ENCODE peak calls at places on chromosomes 11 and 22, in ten cellular contexts. T, P, Q, W, V, S, I, C, M and J are unnamed samples.

GRCh38 chr11:890794-891600 is 19.6 kb downstream of the CHID1 start:
- DNase-seq in T (no peak), C (no peak), P (no peak), I (no peak), S (no peak), W (no peak), M (no peak), V (no peak), Q (no peak), J (no peak)

GRCh38 chr22:42912049-42912448 is 55.0 kb upstream of the ARFGAP3 start:
- DNase-seq in P (peak), W (no peak), I (no peak), V (no peak), M (no peak), T (no peak), S (no peak), Q (no peak), C (no peak), J (no peak)

GRCh38 chr11:100810146-100810545 is 123.1 kb downstream of the ARHGAP42 start:
- DNase-seq in W (no peak), Q (no peak), S (no peak), I (peak), M (no peak), T (peak), C (no peak), V (no peak), P (no peak), J (no peak)

GRCh38 chr11:111308140-111308539 is 9.8 kb downstream of the POU2AF3 start:
- DNase-seq in S (no peak), P (peak), M (no peak), W (no peak), C (no peak), T (no peak), I (no peak), Q (no peak), V (no peak), J (no peak)

GRCh38 chr11:118789501-118790356 is 1.2 kb downstream of the DDX6 start:
- DNase-seq in I (peak), C (no peak), V (no peak), S (no peak), W (no peak), Q (no peak), M (peak), P (no peak), T (peak), J (peak)

GRCh38 chr11:12154871-12155668 is 44.7 kb downstream of the MICAL2 start:
- DNase-seq in V (no peak), M (no peak), C (no peak), W (no peak), P (no peak), Q (no peak), S (no peak), T (no peak), I (no peak), J (no peak)

GRCh38 chr11:112235750-112236390 is 9.6 kb downstream of the PTS start:
- DNase-seq in Q (no peak), I (no peak), M (no peak), C (no peak), P (no peak), V (no peak), S (no peak), W (no peak), T (no peak), J (no peak)

GRCh38 chr11:126375726-126376125 is 20.2 kb downstream of the ST3GAL4 start:
- DNase-seq in V (no peak), C (no peak), T (peak), S (no peak), I (peak), W (no peak), M (no peak), P (no peak), Q (no peak), J (no peak)

GRCh38 chr22:30287626-30288413 is 1.5 kb downstream of the CASTOR1 start:
- DNase-seq in S (peak), Q (peak), P (peak), C (peak), I (peak), W (peak), T (peak), M (peak), V (peak), J (peak)

GRCh38 chr22:24727218-24727851 is 47.2 kb downstream of the PIWIL3 start:
- DNase-seq in V (peak), W (peak), T (peak), M (no peak), I (peak), C (peak), S (no peak), Q (no peak), P (no peak), J (no peak)

GRCh38 chr11:35116762-35117588 is 22.0 kb upstream of the CD44 start:
- DNase-seq in P (no peak), Q (no peak), I (no peak), M (no peak), S (no peak), V (no peak), T (peak), W (no peak), C (peak), J (no peak)

GRCh38 chr22:28711820-28712777 is 29.5 kb downstream of the CHEK2 start:
- DNase-seq in S (no peak), M (no peak), V (peak), W (no peak), Q (no peak), C (no peak), P (no peak), I (peak), T (peak), J (no peak)

GRCh38 chr22:49972163-49973017 is 11.8 kb downstream of the PIM3 start:
- DNase-seq in M (peak), W (no peak), P (peak), I (no peak), V (peak), Q (no peak), T (no peak), C (peak), S (peak), J (no peak)

GRCh38 chr11:66337103-66337899 is 1.1 kb upstream of the RIN1 start:
- DNase-seq in S (no peak), W (no peak), V (no peak), T (peak), I (no peak), Q (no peak), M (no peak), P (peak), C (no peak), J (no peak)

GRCh38 chr22:48268293-48268692 is 1505.8 kb downstream of the TBC1D22A start:
- DNase-seq in S (no peak), Q (no peak), C (no peak), M (no peak), I (no peak), W (no peak), V (no peak), P (no peak), T (no peak), J (no peak)

GRCh38 chr22:18031670-18032454 is 7.5 kb upstream of the MICAL3 start:
- DNase-seq in T (peak), V (peak), Q (no peak), W (peak), C (no peak), I (peak), M (no peak), P (no peak), S (no peak), J (no peak)

GRCh38 chr11:124277809-124278208 is 21.6 kb downstream of the OR8G5 start:
- DNase-seq in T (no peak), M (no peak), C (no peak), P (no peak), Q (no peak), I (peak), W (no peak), V (no peak), S (no peak), J (no peak)
- TF ChIP-seq CTCF in T (no peak), M (no peak), C (no peak), P (no peak), Q (peak), I (no peak), W (no peak), V (no peak), S (no peak), J (no peak)

GRCh38 chr22:38153821-38154562 is 27.6 kb downstream of the PLA2G6 start:
- DNase-seq in T (no peak), P (peak), I (no peak), W (no peak), C (no peak), V (no peak), M (no peak), S (no peak), Q (no peak), J (no peak)
- TF ChIP-seq CTCF in T (no peak), P (peak), I (no peak), W (peak), C (no peak), V (no peak), M (no peak), S (no peak), Q (no peak), J (no peak)

GRCh38 chr22:32474635-32475427 is at the start of gene FBXO7:
- DNase-seq in C (peak), M (peak), W (peak), T (peak), S (peak), P (peak), Q (peak), I (peak), V (peak), J (peak)
- TF ChIP-seq CTCF in C (peak), M (no peak), W (peak), T (peak), S (peak), P (peak), Q (peak), I (peak), V (peak), J (peak)

DNA sequence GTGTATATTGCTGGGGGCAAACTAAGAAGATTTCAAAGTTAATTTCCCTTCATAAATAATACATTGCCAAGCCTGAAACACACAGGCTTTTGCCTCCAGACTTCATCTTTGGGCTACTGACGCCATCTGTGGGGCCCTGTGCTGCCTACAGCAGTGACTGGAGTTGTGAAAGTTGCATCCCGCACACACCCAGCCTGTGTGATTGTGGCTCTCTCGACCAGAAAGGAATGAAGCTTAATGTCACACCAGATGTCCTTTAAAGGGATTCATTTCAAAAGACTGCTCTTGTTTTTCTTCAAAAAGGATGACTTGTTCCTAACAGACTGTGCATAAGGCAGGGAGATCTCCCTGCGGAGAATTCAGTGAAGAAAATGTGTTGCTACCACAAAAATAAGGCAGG is 210.5 kb downstream of the FAM181B start:
- DNase-seq in W (no peak), P (no peak), M (peak), Q (no peak), V (no peak), S (peak), T (no peak), C (no peak), I (no peak), J (no peak)
- TF ChIP-seq CTCF in W (no peak), P (no peak), M (no peak), Q (no peak), V (no peak), S (no peak), T (no peak), C (no peak), I (no peak), J (no peak)

GRCh38 chr11:47620836-47621378 is 21.5 kb downstream of the MTCH2 start:
- DNase-seq in I (no peak), T (no peak), S (no peak), C (no peak), P (no peak), W (no peak), Q (no peak), V (no peak), M (no peak), J (no peak)

GRCh38 chr11:47615249-47615648 is 21.0 kb upstream of the C1QTNF4 start:
- DNase-seq in S (no peak), T (no peak), W (no peak), I (no peak), C (no peak), V (no peak), M (no peak), P (no peak), Q (no peak), J (no peak)

GRCh38 chr11:47611240-47611863 is 17.1 kb upstream of the C1QTNF4 start:
- DNase-seq in W (no peak), I (no peak), Q (no peak), T (no peak), P (no peak), M (no peak), V (no peak), S (no peak), C (no peak), J (no peak)

GRCh38 chr11:47617417-47617809 is 23.2 kb upstream of the C1QTNF4 start:
- DNase-seq in M (no peak), T (peak), C (no peak), W (no peak), I (no peak), S (no peak), Q (no peak), V (no peak), P (no peak), J (no peak)

GRCh38 chr11:47616726-47617416 is 22.7 kb upstream of the C1QTNF4 start:
- DNase-seq in M (peak), W (peak), P (no peak), I (peak), V (peak), S (peak), T (peak), Q (no peak), C (peak), J (peak)
- TF ChIP-seq CTCF in M (peak), W (peak), P (peak), I (peak), V (peak), S (peak), T (peak), Q (peak), C (peak), J (peak)

DNA sequence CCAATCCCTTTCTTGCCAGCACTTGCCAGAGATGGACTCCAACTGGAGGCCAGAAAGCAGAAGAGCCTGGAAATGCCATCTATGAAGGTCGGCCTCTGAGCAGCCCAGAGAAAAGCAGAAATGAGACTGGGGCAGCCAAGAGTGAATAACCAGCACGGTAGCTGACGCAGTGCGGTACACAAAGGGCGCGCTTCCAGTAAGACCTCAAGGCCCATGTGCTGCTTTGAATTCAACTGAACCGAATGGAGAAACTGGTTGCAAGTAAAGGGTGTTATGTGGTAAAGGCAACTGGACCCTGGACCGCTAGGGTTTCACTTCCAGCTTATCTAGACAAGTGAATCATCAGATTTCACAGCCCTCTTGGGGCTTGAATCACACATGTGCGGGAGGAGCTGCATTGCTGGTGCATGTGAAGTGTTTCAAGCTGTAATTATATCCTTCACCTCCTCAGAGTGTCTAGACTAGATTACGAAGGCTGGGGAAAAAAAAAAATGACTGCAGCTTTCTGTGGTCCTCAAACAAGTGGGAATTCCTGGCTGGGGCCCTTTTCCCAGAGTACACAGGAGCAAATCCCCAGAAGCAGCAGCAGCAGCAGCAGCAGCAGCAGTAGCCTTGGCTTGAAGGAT is 128.9 kb downstream of the CCDC34 start:
- DNase-seq in V (peak), I (peak), T (peak), W (peak), P (no peak), Q (no peak), M (no peak), S (no peak), C (peak), J (peak)
- TF ChIP-seq CTCF in V (peak), I (peak), T (no peak), W (no peak), P (no peak), Q (no peak), M (no peak), S (no peak), C (no peak), J (no peak)